ENCODE peak calls at places on chromosomes 5 and 9, in six cellular contexts. W is dorsolateral prefrontal cortex, N is GM23248, J is AG04450, O is heart left ventricle, F is tibial artery. Y is an unnamed sample.

GRCh38 chr5:172414618-172415599 is 39.4 kb downstream of the SH3PXD2B start:
- DNase-seq in W (no peak), F (peak), N (peak), J (no peak), O (no peak), Y (no peak)

GRCh38 chr9:20405086-20405485 is 217.2 kb downstream of the MLLT3 start:
- DNase-seq in J (no peak), W (no peak), O (no peak), F (no peak), N (peak), Y (no peak)

GRCh38 chr5:159880676-159881075 is 35.6 kb upstream of the ADRA1B start:
- DNase-seq in O (no peak), J (no peak), N (no peak), F (no peak), W (no peak), Y (no peak)

GRCh38 chr9:3999706-4000105 is 300.2 kb downstream of the GLIS3 start:
- DNase-seq in F (no peak), J (no peak), O (no peak), N (no peak), W (no peak), Y (no peak)

GRCh38 chr5:120304653-120305052 is 159.4 kb upstream of the PRR16 start:
- DNase-seq in F (no peak), J (no peak), O (no peak), N (peak), W (no peak), Y (no peak)

GRCh38 chr5:118692811-118693342 is 295.5 kb downstream of the DTWD2 start:
- DNase-seq in N (no peak), O (no peak), J (no peak), F (no peak), W (no peak), Y (no peak)

GRCh38 chr5:142954455-142954854 is 184.3 kb downstream of the ARHGAP26 start:
- DNase-seq in W (no peak), O (no peak), N (no peak), J (no peak), F (no peak), Y (no peak)

GRCh38 chr5:167030500-167031120 is 1260.8 kb upstream of the WWC1 start:
- DNase-seq in O (no peak), N (peak), J (no peak), F (no peak), W (no peak), Y (no peak)

GRCh38 chr5:33114361-33114760 is 326.4 kb upstream of the TARS1 start:
- DNase-seq in J (no peak), N (no peak), W (no peak), F (no peak), O (no peak), Y (no peak)

GRCh38 chr9:37549527-37549926 is 26.7 kb downstream of the FBXO10 start:
- DNase-seq in J (no peak), O (no peak), W (no peak), F (no peak), N (peak), Y (no peak)

GRCh38 chr9:98410185-98410697 is 154.8 kb upstream of the TBC1D2 start:
- DNase-seq in N (peak), F (no peak), J (peak), O (peak), W (peak), Y (no peak)

GRCh38 chr9:72012642-72013041 is 47.8 kb downstream of the C9orf57 start:
- DNase-seq in J (no peak), N (peak), W (no peak), F (no peak), O (no peak), Y (no peak)

GRCh38 chr5:42656661-42657035 is 100.0 kb upstream of the CCDC152 start:
- DNase-seq in F (no peak), J (no peak), O (no peak), W (no peak), N (peak), Y (no peak)

GRCh38 chr5:111745075-111745474 is 11.9 kb downstream of the NREP start:
- DNase-seq in F (no peak), J (no peak), W (no peak), N (no peak), O (no peak), Y (no peak)

GRCh38 chr9:36123511-36123910 is 13.0 kb upstream of the GLIPR2 start:
- DNase-seq in N (no peak), O (no peak), F (no peak), W (no peak), J (no peak), Y (no peak)

GRCh38 chr9:125749951-125750655 is 2.9 kb downstream of the PBX3 start:
- DNase-seq in O (no peak), J (peak), F (no peak), W (no peak), N (peak), Y (no peak)

GRCh38 chr5:7851617-7852289 is 820 bp upstream of the CFAP90 start:
- DNase-seq in W (no peak), N (no peak), F (no peak), J (no peak), O (no peak), Y (no peak)
- H3K4me3 ChIP-seq in W (no peak), N (no peak), F (no peak), J (no peak), O (no peak), Y (no peak)

DNA sequence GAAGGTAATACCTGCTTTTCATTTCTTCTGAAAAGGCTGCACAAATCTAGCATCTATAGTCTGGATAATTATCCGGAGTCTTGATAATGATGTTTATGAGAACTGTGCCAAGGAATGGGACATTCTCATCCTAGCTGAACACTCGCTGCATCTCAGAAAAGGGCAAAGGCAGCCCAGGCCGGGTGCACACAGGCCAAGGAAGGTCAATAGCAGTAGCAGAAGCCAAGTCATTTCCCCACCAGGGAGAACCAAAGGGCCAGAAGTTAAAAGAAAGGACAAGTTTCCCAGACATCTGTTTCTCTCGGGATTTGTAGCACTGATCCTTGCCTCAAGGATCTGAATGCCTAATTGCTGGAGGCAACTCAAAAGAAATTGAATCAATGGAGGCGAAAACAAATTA is 66.1 kb upstream of the ANKRD55 start:
- DNase-seq in W (no peak), F (no peak), N (no peak), O (peak), J (no peak), Y (no peak)
- H3K27ac ChIP-seq in W (no peak), F (no peak), N (no peak), O (no peak), J (no peak), Y (no peak)

DNA sequence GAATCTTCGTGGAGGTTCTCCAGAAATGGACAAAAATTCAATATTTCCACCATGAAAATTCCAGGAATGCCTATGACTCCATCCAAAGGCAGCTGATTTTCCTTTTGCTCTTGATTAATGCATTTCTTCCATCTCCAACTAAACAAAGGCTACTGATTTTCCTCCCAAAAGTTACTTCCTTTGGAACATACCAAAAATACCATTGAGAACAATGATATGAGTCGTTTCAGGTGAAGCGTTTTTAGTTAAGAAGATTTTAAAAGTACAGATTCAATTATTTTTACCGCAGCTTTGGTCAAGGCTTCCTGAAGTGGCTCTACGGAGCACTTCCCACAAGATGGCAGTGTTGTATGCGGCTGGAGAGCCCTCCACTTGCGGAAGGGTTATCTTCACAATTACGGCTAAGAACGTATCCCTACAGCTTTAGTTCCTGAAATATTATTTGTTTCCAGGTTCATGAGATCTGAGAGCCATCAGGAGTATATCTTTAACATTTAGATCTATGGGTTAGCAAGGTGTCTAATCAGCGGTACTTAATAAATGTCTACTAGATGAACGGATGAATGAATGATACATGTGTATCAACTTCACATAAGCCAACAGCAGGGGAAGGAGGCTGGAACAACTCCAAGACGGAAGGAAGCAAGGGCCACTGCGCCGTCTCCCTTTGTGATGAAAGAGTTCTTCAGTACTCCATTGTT is 35.9 kb upstream of the ARSB start:
- DNase-seq in N (peak), O (peak), J (peak), F (peak), W (peak), Y (peak)
- H3K4me3 ChIP-seq in N (peak), O (no peak), J (peak), F (peak), W (peak), Y (no peak)

GRCh38 chr9:9499546-9499945 is 1113.3 kb downstream of the PTPRD start:
- DNase-seq in N (no peak), J (no peak), W (no peak), F (no peak), O (no peak), Y (no peak)

GRCh38 chr9:9494334-9494733 is 1118.5 kb downstream of the PTPRD start:
- DNase-seq in O (no peak), F (no peak), W (no peak), J (no peak), N (no peak), Y (no peak)

GRCh38 chr9:9498147-9498546 is 1114.7 kb downstream of the PTPRD start:
- DNase-seq in F (no peak), W (no peak), J (no peak), N (no peak), O (no peak), Y (no peak)

DNA sequence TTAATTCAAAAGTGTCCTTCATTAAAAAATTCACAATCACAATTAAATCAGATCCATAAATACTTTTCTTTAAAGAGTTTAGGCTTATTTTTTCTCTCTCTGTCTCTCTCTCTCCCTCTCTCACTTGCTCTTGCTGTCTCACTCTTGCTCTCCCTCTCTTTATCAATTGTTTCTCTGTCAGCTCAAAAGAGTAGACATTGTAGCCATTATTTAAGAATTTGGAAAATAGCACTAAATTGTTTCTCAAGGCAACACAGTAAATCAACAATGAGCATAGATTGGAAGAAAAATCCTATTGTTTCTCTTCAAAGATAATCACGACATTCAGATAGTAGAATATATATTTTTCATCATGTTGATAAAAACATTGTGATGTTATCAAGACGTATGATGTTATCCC is 1114.0 kb downstream of the PTPRD start:
- DNase-seq in N (no peak), W (no peak), F (no peak), J (no peak), O (no peak), Y (no peak)
- H3K27ac ChIP-seq in N (no peak), W (peak), F (no peak), J (no peak), O (no peak), Y (no peak)

DNA sequence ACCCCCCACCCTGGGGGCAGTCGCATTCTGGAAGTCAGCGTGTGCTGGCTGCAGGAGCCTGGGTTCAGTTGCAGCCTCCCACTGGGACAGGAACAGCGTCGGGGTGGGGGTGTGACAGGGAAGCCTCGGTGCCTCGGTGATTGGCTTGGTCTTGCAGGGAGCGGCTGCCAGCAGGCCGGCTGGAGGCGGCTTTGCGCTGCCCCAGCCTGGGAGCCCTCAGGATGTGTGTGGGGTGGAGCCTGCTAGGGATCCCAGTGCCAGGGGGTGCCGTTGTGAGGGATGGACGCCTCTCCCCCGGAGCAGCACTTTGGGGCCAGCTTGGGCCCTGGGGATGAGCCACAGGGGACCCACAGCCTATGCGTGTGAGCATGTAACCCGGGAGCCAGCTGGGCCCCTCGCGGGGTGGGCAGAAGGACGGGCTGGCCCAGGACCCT is 101.3 kb downstream of the RGS3 start:
- DNase-seq in N (peak), O (peak), F (peak), J (no peak), W (peak), Y (no peak)
- H3K4me3 ChIP-seq in N (peak), O (peak), F (peak), J (peak), W (peak), Y (no peak)

Y was measured in naive thymus-derived CD4-positive, alpha-beta T cell.